ENCODE peak calls at places on chromosome 19, in seven cellular contexts. One of them, this sample, is unnamed. For H3K36me3 and H3K9me3, the result is how much of the 10 kb centered on the place peaks cover.

GRCh38 chr19:45645631-45646344 is 6.6 kb upstream of the EML2 start:
- DNase-seq in SJSA1: peak
- DNase-seq in IMR-90: peak
- DNase-seq in mucosa of descending colon: peak
- DNase-seq in left lung: peak
- DNase-seq in pancreas: peak
- DNase-seq in aorta: peak
- DNase-seq in this sample: peak

GRCh38 chr19:58476498-58477015 is 405 bp downstream of the ZNF446 start:
- DNase-seq in SJSA1: no peak
- DNase-seq in IMR-90: no peak
- DNase-seq in mucosa of descending colon: no peak
- DNase-seq in left lung: no peak
- DNase-seq in pancreas: no peak
- DNase-seq in aorta: peak
- DNase-seq in this sample: no peak

GRCh38 chr19:42360787-42361544 is 29.1 kb downstream of the CNFN start:
- DNase-seq in SJSA1: no peak
- DNase-seq in IMR-90: no peak
- DNase-seq in mucosa of descending colon: no peak
- DNase-seq in left lung: no peak
- DNase-seq in pancreas: no peak
- DNase-seq in aorta: no peak
- DNase-seq in this sample: peak

GRCh38 chr19:32436692-32437091 is 31.1 kb downstream of the DPY19L3 start:
- DNase-seq in SJSA1: no peak
- DNase-seq in IMR-90: no peak
- DNase-seq in mucosa of descending colon: no peak
- DNase-seq in left lung: no peak
- DNase-seq in pancreas: no peak
- DNase-seq in aorta: no peak
- DNase-seq in this sample: no peak

GRCh38 chr19:48194041-48194871 is 23.8 kb downstream of the ZSWIM9 start:
- DNase-seq in SJSA1: no peak
- DNase-seq in IMR-90: peak
- DNase-seq in mucosa of descending colon: peak
- DNase-seq in left lung: no peak
- DNase-seq in pancreas: no peak
- DNase-seq in aorta: peak
- DNase-seq in this sample: peak

GRCh38 chr19:36054733-36055686 is at the start of gene WDR62:
- DNase-seq in SJSA1: no peak
- DNase-seq in IMR-90: no peak
- DNase-seq in mucosa of descending colon: peak
- DNase-seq in left lung: peak
- DNase-seq in pancreas: peak
- DNase-seq in aorta: peak
- DNase-seq in this sample: peak

GRCh38 chr19:42468273-42468796 is 25.6 kb upstream of the CXCL17 start:
- DNase-seq in SJSA1: peak
- DNase-seq in IMR-90: peak
- DNase-seq in mucosa of descending colon: peak
- DNase-seq in left lung: no peak
- DNase-seq in pancreas: no peak
- DNase-seq in aorta: no peak
- DNase-seq in this sample: peak

GRCh38 chr19:54164369-54165068 is 5.0 kb upstream of the LENG1 start:
- DNase-seq in SJSA1: peak
- DNase-seq in IMR-90: peak
- DNase-seq in mucosa of descending colon: peak
- DNase-seq in left lung: peak
- DNase-seq in pancreas: no peak
- DNase-seq in aorta: no peak
- DNase-seq in this sample: peak

GRCh38 chr19:262125-262524 is 29.1 kb downstream of the PLPP2 start:
- DNase-seq in SJSA1: no peak
- DNase-seq in IMR-90: no peak
- DNase-seq in mucosa of descending colon: no peak
- DNase-seq in left lung: no peak
- DNase-seq in pancreas: no peak
- DNase-seq in aorta: no peak
- DNase-seq in this sample: no peak

GRCh38 chr19:4866595-4867424 is 657 bp downstream of the PLIN3 start:
- DNase-seq in SJSA1: peak
- DNase-seq in IMR-90: peak
- DNase-seq in mucosa of descending colon: peak
- DNase-seq in left lung: peak
- DNase-seq in pancreas: peak
- DNase-seq in aorta: peak
- DNase-seq in this sample: peak

GRCh38 chr19:13707901-13708300 is 56.4 kb upstream of the MRI1 start:
- DNase-seq in SJSA1: no peak
- DNase-seq in IMR-90: no peak
- DNase-seq in mucosa of descending colon: no peak
- DNase-seq in left lung: no peak
- DNase-seq in pancreas: no peak
- DNase-seq in aorta: no peak
- DNase-seq in this sample: no peak

GRCh38 chr19:13043285-13043684 is 48.0 kb downstream of the NFIX start:
- DNase-seq in SJSA1: no peak
- DNase-seq in IMR-90: no peak
- DNase-seq in mucosa of descending colon: no peak
- DNase-seq in left lung: no peak
- DNase-seq in pancreas: no peak
- DNase-seq in aorta: no peak
- DNase-seq in this sample: no peak

GRCh38 chr19:15672580-15673175 is at the start of gene CYP4F12:
- DNase-seq in SJSA1: no peak
- DNase-seq in IMR-90: no peak
- DNase-seq in mucosa of descending colon: peak
- DNase-seq in left lung: peak
- DNase-seq in pancreas: peak
- DNase-seq in aorta: peak
- DNase-seq in this sample: no peak

GRCh38 chr19:33373701-33374405 is at the start of gene CEBPG:
- DNase-seq in SJSA1: peak
- DNase-seq in IMR-90: peak
- DNase-seq in mucosa of descending colon: peak
- DNase-seq in left lung: no peak
- DNase-seq in pancreas: peak
- DNase-seq in aorta: peak
- DNase-seq in this sample: peak

GRCh38 chr19:1265611-1266115 is 3.5 kb upstream of the CIRBP start:
- DNase-seq in SJSA1: no peak
- DNase-seq in IMR-90: peak
- DNase-seq in mucosa of descending colon: peak
- DNase-seq in left lung: no peak
- DNase-seq in pancreas: peak
- DNase-seq in aorta: peak
- DNase-seq in this sample: no peak

GRCh38 chr19:9881720-9882119 is 46.6 kb downstream of the PIN1 start:
- DNase-seq in SJSA1: no peak
- DNase-seq in IMR-90: no peak
- DNase-seq in mucosa of descending colon: peak
- DNase-seq in left lung: no peak
- DNase-seq in pancreas: no peak
- DNase-seq in aorta: no peak
- DNase-seq in this sample: peak

GRCh38 chr19:52217576-52217975 is 27.7 kb downstream of the PPP2R1A start:
- DNase-seq in SJSA1: no peak
- DNase-seq in IMR-90: no peak
- DNase-seq in mucosa of descending colon: no peak
- DNase-seq in left lung: no peak
- DNase-seq in pancreas: no peak
- DNase-seq in aorta: peak
- DNase-seq in this sample: no peak

GRCh38 chr19:40506099-40506498 is 39.3 kb downstream of the SPTBN4 start:
- DNase-seq in SJSA1: no peak
- DNase-seq in IMR-90: no peak
- DNase-seq in mucosa of descending colon: no peak
- DNase-seq in left lung: no peak
- DNase-seq in pancreas: no peak
- DNase-seq in aorta: no peak
- DNase-seq in this sample: no peak

GRCh38 chr19:13366529-13367143 is 139.6 kb downstream of the CACNA1A start:
- DNase-seq in SJSA1: peak
- DNase-seq in IMR-90: peak
- DNase-seq in mucosa of descending colon: no peak
- DNase-seq in left lung: no peak
- DNase-seq in pancreas: no peak
- DNase-seq in aorta: no peak
- DNase-seq in this sample: no peak

GRCh38 chr19:2064788-2065524 is 13.9 kb upstream of the MKNK2 start:
- DNase-seq in SJSA1: no peak
- DNase-seq in IMR-90: no peak
- DNase-seq in mucosa of descending colon: peak
- DNase-seq in left lung: no peak
- DNase-seq in pancreas: no peak
- DNase-seq in aorta: no peak
- DNase-seq in this sample: no peak

GRCh38 chr19:44608391-44608821 is 5.0 kb upstream of the IGSF23 start:
- DNase-seq in SJSA1: no peak
- DNase-seq in IMR-90: peak
- DNase-seq in mucosa of descending colon: peak
- DNase-seq in left lung: no peak
- DNase-seq in pancreas: no peak
- DNase-seq in aorta: no peak
- DNase-seq in this sample: peak

GRCh38 chr19:40279761-40280607 is 5.2 kb downstream of the AKT2 start:
- DNase-seq in SJSA1: no peak
- DNase-seq in IMR-90: no peak
- DNase-seq in mucosa of descending colon: no peak
- DNase-seq in left lung: no peak
- DNase-seq in pancreas: no peak
- DNase-seq in aorta: peak
- DNase-seq in this sample: no peak

DNA sequence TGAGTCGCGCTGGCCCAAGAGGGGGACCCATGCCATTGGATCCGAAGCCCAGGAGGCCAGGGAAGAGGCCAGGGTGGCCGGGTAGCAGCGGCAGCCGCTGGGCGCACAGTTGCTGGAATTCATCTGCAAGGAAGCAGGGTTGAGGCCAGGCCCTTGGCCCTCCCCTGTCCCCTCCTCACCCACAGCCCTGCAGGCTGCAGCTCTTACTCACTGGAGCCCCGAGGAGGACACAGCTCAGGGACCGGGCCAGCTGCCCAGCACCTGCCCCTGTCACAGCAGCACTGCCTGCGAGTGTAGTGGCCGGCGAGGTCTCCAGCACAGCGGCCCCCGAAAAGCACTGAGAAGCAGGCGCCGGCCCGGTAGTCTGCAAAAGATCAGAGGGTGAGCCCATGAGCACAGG is 11.2 kb downstream of the FBN3 start:
- DNase-seq in SJSA1: no peak
- DNase-seq in IMR-90: no peak
- DNase-seq in mucosa of descending colon: no peak
- DNase-seq in left lung: no peak
- DNase-seq in pancreas: no peak
- DNase-seq in aorta: no peak
- DNase-seq in this sample: no peak
- H3K36me3 ChIP-seq in SJSA1: under half
- H3K36me3 ChIP-seq in IMR-90: under half
- H3K36me3 ChIP-seq in mucosa of descending colon: under half
- H3K36me3 ChIP-seq in left lung: under half
- H3K36me3 ChIP-seq in pancreas: under half
- H3K36me3 ChIP-seq in aorta: under half
- H3K36me3 ChIP-seq in this sample: under half

GRCh38 chr19:24033962-24034342 is 53.0 kb upstream of the ZNF254 start:
- DNase-seq in SJSA1: no peak
- DNase-seq in IMR-90: peak
- DNase-seq in mucosa of descending colon: peak
- DNase-seq in left lung: peak
- DNase-seq in pancreas: peak
- DNase-seq in aorta: peak
- DNase-seq in this sample: peak

GRCh38 chr19:24033308-24033961 is 53.6 kb upstream of the ZNF254 start:
- DNase-seq in SJSA1: peak
- DNase-seq in IMR-90: peak
- DNase-seq in mucosa of descending colon: peak
- DNase-seq in left lung: peak
- DNase-seq in pancreas: peak
- DNase-seq in aorta: peak
- DNase-seq in this sample: peak

GRCh38 chr19:24029941-24030636 is 56.9 kb upstream of the ZNF254 start:
- DNase-seq in SJSA1: no peak
- DNase-seq in IMR-90: no peak
- DNase-seq in mucosa of descending colon: no peak
- DNase-seq in left lung: no peak
- DNase-seq in pancreas: no peak
- DNase-seq in aorta: no peak
- DNase-seq in this sample: no peak

GRCh38 chr19:24032651-24033050 is 54.3 kb upstream of the ZNF254 start:
- DNase-seq in SJSA1: no peak
- DNase-seq in IMR-90: no peak
- DNase-seq in mucosa of descending colon: peak
- DNase-seq in left lung: no peak
- DNase-seq in pancreas: no peak
- DNase-seq in aorta: no peak
- DNase-seq in this sample: no peak
- H3K4me3 ChIP-seq in SJSA1: peak
- H3K4me3 ChIP-seq in IMR-90: no peak
- H3K4me3 ChIP-seq in mucosa of descending colon: no peak
- H3K4me3 ChIP-seq in left lung: no peak
- H3K4me3 ChIP-seq in pancreas: peak
- H3K4me3 ChIP-seq in aorta: peak
- H3K4me3 ChIP-seq in this sample: no peak

DNA sequence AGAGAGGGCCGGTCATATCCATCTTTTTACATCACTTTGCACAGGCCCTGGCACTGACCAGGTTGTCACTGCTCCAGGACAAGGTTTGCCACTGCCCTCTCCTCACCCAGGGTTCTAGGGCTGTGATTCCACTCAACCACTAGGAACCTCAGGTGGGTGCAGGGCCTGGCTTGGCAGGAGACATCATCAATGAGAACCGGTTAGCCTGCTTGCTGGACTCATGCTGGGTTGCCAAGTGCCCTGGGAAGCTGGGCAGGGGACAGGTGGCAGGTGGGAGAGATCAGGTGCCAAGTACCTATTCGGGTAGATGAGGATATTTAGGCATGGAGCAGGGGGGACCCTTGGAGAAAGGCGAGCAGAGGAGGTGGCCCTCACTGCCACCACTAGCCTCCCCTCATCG is 4.2 kb upstream of the CERS4 start:
- DNase-seq in SJSA1: no peak
- DNase-seq in IMR-90: no peak
- DNase-seq in mucosa of descending colon: no peak
- DNase-seq in left lung: peak
- DNase-seq in pancreas: peak
- DNase-seq in aorta: no peak
- DNase-seq in this sample: no peak
- H3K9me3 ChIP-seq in SJSA1: under half
- H3K9me3 ChIP-seq in IMR-90: under half
- H3K9me3 ChIP-seq in mucosa of descending colon: under half
- H3K9me3 ChIP-seq in left lung: under half
- H3K9me3 ChIP-seq in pancreas: under half
- H3K9me3 ChIP-seq in aorta: under half
- H3K9me3 ChIP-seq in this sample: under half

DNA sequence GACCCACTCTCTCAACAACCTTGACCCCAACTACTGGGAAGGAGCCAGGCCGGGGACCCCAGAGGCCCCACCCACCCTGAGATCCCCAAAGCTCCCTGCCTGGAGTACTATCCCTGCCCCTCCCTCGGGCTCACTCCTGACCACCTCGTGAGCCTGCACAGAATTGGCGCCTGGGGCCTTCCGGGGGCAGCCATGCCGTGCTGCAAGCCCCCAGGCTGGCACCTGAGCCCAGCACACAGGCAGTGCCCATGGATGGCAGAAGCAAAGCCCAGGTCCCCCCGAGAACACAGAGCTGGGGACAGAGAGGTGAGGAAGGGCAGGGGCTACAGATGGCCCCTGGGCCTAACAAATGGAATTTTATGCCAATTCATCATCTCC is 13.9 kb downstream of the LSM4 start:
- DNase-seq in SJSA1: no peak
- DNase-seq in IMR-90: no peak
- DNase-seq in mucosa of descending colon: no peak
- DNase-seq in left lung: no peak
- DNase-seq in pancreas: no peak
- DNase-seq in aorta: no peak
- DNase-seq in this sample: no peak
- H3K36me3 ChIP-seq in SJSA1: half or more
- H3K36me3 ChIP-seq in IMR-90: under half
- H3K36me3 ChIP-seq in mucosa of descending colon: under half
- H3K36me3 ChIP-seq in left lung: half or more
- H3K36me3 ChIP-seq in pancreas: under half
- H3K36me3 ChIP-seq in aorta: under half
- H3K36me3 ChIP-seq in this sample: half or more